ENCODE peak calls at places on chromosomes 12 and 14, in four cellular contexts. One of them, this sample, is unnamed.

GRCh38 chr12:57435288-57435687 is 704 bp downstream of the INHBC start:
- DNase-seq in A549: no peak
- DNase-seq in WTC11: no peak
- DNase-seq in SK-N-SH: no peak
- DNase-seq in this sample: peak; percentile 90

GRCh38 chr12:131994589-131994988 is 44.8 kb downstream of the EP400 start:
- DNase-seq in SK-N-SH: no peak
- DNase-seq in WTC11: no peak
- DNase-seq in A549: no peak
- DNase-seq in this sample: no peak

GRCh38 chr14:73723799-73724621 is 9.8 kb upstream of the PNMA1 start:
- DNase-seq in SK-N-SH: peak; percentile 45
- DNase-seq in A549: peak; percentile 74
- DNase-seq in WTC11: no peak
- DNase-seq in this sample: peak; percentile 87

GRCh38 chr12:52232233-52232915 is 669 bp upstream of the KRT7 start:
- DNase-seq in WTC11: no peak
- DNase-seq in SK-N-SH: peak; percentile 17
- DNase-seq in A549: no peak
- DNase-seq in this sample: no peak

GRCh38 chr14:27613102-27613501 is 1015.3 kb upstream of the NOVA1 start:
- DNase-seq in A549: no peak
- DNase-seq in SK-N-SH: no peak
- DNase-seq in WTC11: no peak
- DNase-seq in this sample: no peak

GRCh38 chr12:99392091-99392850 is 255.3 kb upstream of the GARIN6 start:
- DNase-seq in WTC11: no peak
- DNase-seq in SK-N-SH: no peak
- DNase-seq in A549: no peak
- DNase-seq in this sample: no peak

GRCh38 chr12:52058631-52059324 is 7.5 kb downstream of the NR4A1 start:
- DNase-seq in WTC11: no peak
- DNase-seq in SK-N-SH: no peak
- DNase-seq in A549: no peak
- DNase-seq in this sample: no peak

GRCh38 chr12:99111600-99111999 is 466.5 kb downstream of the APAF1 start:
- DNase-seq in WTC11: peak; percentile 15
- DNase-seq in A549: no peak
- DNase-seq in SK-N-SH: no peak
- DNase-seq in this sample: no peak

GRCh38 chr12:51838762-51839161 is 9.8 kb downstream of the FIGNL2 start:
- DNase-seq in A549: no peak
- DNase-seq in WTC11: no peak
- DNase-seq in SK-N-SH: no peak
- DNase-seq in this sample: no peak

GRCh38 chr12:84911331-84912190 is 1.0 kb downstream of the SLC6A15 start:
- DNase-seq in SK-N-SH: peak; percentile 77
- DNase-seq in A549: peak; percentile 67
- DNase-seq in WTC11: peak; percentile 94
- DNase-seq in this sample: peak; percentile 16

GRCh38 chr12:85076688-85077430 is 40.7 kb downstream of the LRRIQ1 start:
- DNase-seq in A549: peak; percentile 44
- DNase-seq in SK-N-SH: peak; percentile 12
- DNase-seq in WTC11: no peak
- DNase-seq in this sample: peak; percentile 59

GRCh38 chr14:49598182-49598478 is 610 bp upstream of the LRR1 start:
- DNase-seq in WTC11: no peak
- DNase-seq in A549: peak; percentile 23
- DNase-seq in SK-N-SH: peak; percentile 56
- DNase-seq in this sample: peak; percentile 45

GRCh38 chr14:64394423-64394822 is 6.3 kb downstream of the MTHFD1 start:
- DNase-seq in SK-N-SH: no peak
- DNase-seq in A549: no peak
- DNase-seq in WTC11: no peak
- DNase-seq in this sample: no peak

DNA sequence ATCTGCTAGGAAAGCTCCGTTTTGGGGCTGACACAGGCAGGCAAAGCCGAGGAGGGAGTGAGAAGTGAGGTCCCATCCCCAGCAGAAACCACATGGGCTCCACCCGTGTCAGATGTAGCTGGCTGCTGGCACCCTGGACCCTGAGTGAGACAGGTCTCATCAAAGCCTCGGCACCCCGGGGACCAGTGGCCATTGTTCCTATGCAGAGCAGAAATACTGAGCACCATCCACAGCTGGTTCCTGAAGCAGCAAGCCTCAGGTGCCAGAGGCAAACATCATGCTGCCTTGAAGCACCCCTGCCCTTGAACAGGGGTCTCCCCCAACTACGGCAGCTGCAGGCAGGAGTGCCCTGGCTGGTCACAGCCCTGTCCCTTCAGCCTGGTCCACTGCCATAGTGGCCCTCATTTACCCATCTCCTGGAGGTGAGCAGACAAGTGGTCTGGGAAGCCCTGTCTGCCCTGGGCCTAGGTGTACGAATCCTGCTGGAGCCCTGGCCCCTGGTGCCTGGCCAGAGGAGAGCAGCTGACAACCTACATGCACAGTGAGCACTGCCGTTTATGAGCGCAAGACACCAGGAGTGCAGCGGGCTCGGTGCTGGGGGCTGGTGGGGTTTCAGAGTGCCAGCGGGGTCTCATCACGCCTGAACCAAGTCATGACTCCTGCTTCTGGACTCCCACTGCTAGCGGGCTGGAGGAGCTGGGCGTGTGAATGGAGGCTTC is 289.8 kb upstream of the RTL1 start:
- DNase-seq in WTC11: no peak
- DNase-seq in A549: no peak
- DNase-seq in SK-N-SH: no peak
- DNase-seq in this sample: no peak
- TF ChIP-seq MAX in WTC11: no peak
- TF ChIP-seq MAX in A549: no peak
- TF ChIP-seq MAX in SK-N-SH: no peak
- TF ChIP-seq MAX in this sample: no peak

DNA sequence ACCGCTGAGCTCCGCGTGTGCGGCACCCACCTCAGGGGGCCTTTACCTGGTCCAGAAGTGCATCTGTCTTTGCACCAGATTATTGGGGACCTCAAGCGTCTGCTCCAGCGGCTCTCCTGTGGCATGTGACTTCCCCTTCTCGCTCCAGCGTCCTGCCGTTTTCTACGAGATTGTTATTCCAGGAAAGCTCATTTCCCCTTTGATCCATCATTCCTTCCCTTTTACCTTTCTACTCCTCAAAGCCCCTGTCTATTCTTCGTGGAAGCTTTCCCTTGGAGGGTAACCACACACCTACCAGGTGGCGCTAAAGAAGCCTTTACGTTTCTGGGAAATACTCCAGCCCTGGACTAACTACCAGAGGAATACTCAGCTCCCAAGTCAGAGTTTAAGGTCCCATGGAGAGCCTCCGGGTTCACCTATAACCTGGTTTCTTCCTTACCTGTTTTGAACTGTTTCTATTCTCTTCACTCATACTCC is 1.5 kb downstream of the FKBP4 start:
- DNase-seq in WTC11: no peak
- DNase-seq in A549: no peak
- DNase-seq in SK-N-SH: no peak
- DNase-seq in this sample: no peak
- TF ChIP-seq CTCF in WTC11: no peak
- TF ChIP-seq CTCF in A549: peak; percentile 27
- TF ChIP-seq CTCF in SK-N-SH: peak; percentile 20
- TF ChIP-seq CTCF in this sample: peak; percentile 1

GRCh38 chr14:35851823-35852222 is 25.7 kb downstream of the BRMS1L start:
- DNase-seq in WTC11: no peak
- DNase-seq in SK-N-SH: no peak
- DNase-seq in A549: no peak
- DNase-seq in this sample: no peak

GRCh38 chr14:35854696-35855270 is 28.6 kb downstream of the BRMS1L start:
- DNase-seq in WTC11: no peak
- DNase-seq in A549: no peak
- DNase-seq in SK-N-SH: no peak
- DNase-seq in this sample: no peak

GRCh38 chr14:35853225-35853624 is 27.1 kb downstream of the BRMS1L start:
- DNase-seq in SK-N-SH: no peak
- DNase-seq in WTC11: no peak
- DNase-seq in A549: no peak
- DNase-seq in this sample: no peak

GRCh38 chr14:35858521-35859209 is 32.5 kb downstream of the BRMS1L start:
- DNase-seq in SK-N-SH: no peak
- DNase-seq in WTC11: no peak
- DNase-seq in A549: no peak
- DNase-seq in this sample: no peak

GRCh38 chr14:35855886-35856481 is 29.8 kb downstream of the BRMS1L start:
- DNase-seq in SK-N-SH: peak; percentile 47
- DNase-seq in A549: no peak
- DNase-seq in WTC11: no peak
- DNase-seq in this sample: no peak
- TF ChIP-seq MAX in SK-N-SH: no peak
- TF ChIP-seq MAX in A549: no peak
- TF ChIP-seq MAX in WTC11: no peak
- TF ChIP-seq MAX in this sample: no peak

GRCh38 chr12:34626363-34627157 is 604.3 kb downstream of the ALG10 start:
- DNase-seq in SK-N-SH: no peak
- DNase-seq in WTC11: no peak
- DNase-seq in A549: no peak
- DNase-seq in this sample: no peak

GRCh38 chr12:34625116-34625515 is 602.8 kb downstream of the ALG10 start:
- DNase-seq in SK-N-SH: no peak
- DNase-seq in A549: no peak
- DNase-seq in WTC11: no peak
- DNase-seq in this sample: peak; percentile 57
- TF ChIP-seq CTCF in SK-N-SH: peak; percentile 59
- TF ChIP-seq CTCF in A549: peak; percentile 53
- TF ChIP-seq CTCF in WTC11: no peak
- TF ChIP-seq CTCF in this sample: peak; percentile 38

GRCh38 chr12:92074889-92075288 is 70.8 kb downstream of the BTG1 start:
- DNase-seq in A549: no peak
- DNase-seq in WTC11: no peak
- DNase-seq in SK-N-SH: no peak
- DNase-seq in this sample: no peak

GRCh38 chr12:92075425-92075891 is 70.2 kb downstream of the BTG1 start:
- DNase-seq in WTC11: no peak
- DNase-seq in SK-N-SH: no peak
- DNase-seq in A549: no peak
- DNase-seq in this sample: no peak

GRCh38 chr12:92078167-92079053 is 67.2 kb downstream of the BTG1 start:
- DNase-seq in A549: peak; percentile 60
- DNase-seq in WTC11: no peak
- DNase-seq in SK-N-SH: no peak
- DNase-seq in this sample: peak; percentile 82

GRCh38 chr12:92077530-92077929 is 68.1 kb downstream of the BTG1 start:
- DNase-seq in A549: no peak
- DNase-seq in WTC11: no peak
- DNase-seq in SK-N-SH: no peak
- DNase-seq in this sample: no peak

DNA sequence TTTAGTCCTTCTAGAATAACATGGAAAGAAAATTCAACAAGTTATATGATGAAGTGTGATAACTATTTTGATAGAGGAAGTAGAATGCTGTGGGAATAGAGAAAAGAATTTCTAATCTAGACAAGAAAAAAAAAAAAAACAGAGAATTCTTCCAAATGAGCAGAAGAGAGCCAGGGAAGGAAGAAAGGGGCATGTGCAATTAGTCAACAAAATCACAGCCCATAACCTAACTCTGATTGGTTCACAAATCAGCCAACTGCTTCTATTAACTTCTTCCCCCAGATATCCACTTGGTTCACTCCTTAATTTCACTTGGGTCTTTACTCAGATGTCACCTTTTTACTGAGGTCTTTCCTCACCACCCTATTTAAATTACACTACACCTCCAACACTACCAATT is 69.5 kb downstream of the BTG1 start:
- DNase-seq in WTC11: no peak
- DNase-seq in A549: no peak
- DNase-seq in SK-N-SH: no peak
- DNase-seq in this sample: no peak
- TF ChIP-seq MAX in WTC11: no peak
- TF ChIP-seq MAX in A549: no peak
- TF ChIP-seq MAX in SK-N-SH: no peak
- TF ChIP-seq MAX in this sample: no peak

DNA sequence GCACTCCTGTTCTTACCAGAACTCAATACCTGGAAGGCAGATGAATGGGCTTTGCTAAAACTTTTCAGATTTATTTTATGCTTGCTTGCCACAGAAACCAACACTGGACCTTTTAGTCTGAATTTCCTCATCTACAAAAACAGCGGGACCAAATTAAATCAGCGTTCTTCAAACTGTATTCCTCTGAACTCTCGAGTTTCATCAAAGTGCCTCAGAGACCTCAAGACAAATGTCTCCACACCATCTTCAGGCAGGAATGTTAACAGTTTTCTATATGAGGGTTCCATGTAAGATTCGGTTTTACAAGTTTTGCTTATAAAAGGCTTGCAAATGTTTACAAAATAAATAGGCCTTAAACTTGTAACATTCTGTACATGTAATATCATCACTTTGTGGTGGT is 74.6 kb downstream of the MED13L start:
- DNase-seq in SK-N-SH: no peak
- DNase-seq in A549: no peak
- DNase-seq in WTC11: no peak
- DNase-seq in this sample: no peak
- TF ChIP-seq CTCF in SK-N-SH: peak; percentile 45
- TF ChIP-seq CTCF in A549: no peak
- TF ChIP-seq CTCF in WTC11: no peak
- TF ChIP-seq CTCF in this sample: no peak

GRCh38 chr12:113006641-113007040 is 28.3 kb downstream of the OAS2 start:
- DNase-seq in A549: no peak
- DNase-seq in WTC11: no peak
- DNase-seq in SK-N-SH: no peak
- DNase-seq in this sample: no peak

GRCh38 chr12:113002676-113003075 is 24.4 kb downstream of the OAS2 start:
- DNase-seq in SK-N-SH: no peak
- DNase-seq in A549: no peak
- DNase-seq in WTC11: no peak
- DNase-seq in this sample: no peak

GRCh38 chr12:113005759-113006158 is 27.4 kb downstream of the OAS2 start:
- DNase-seq in A549: peak; percentile 33
- DNase-seq in WTC11: no peak
- DNase-seq in SK-N-SH: peak; percentile 40
- DNase-seq in this sample: peak; percentile 28

GRCh38 chr12:113002155-113002554 is 23.8 kb downstream of the OAS2 start:
- DNase-seq in SK-N-SH: no peak
- DNase-seq in WTC11: no peak
- DNase-seq in A549: peak; percentile 28
- DNase-seq in this sample: peak; percentile 19

GRCh38 chr12:113003631-113004030 is 25.3 kb downstream of the OAS2 start:
- DNase-seq in SK-N-SH: peak; percentile 31
- DNase-seq in A549: no peak
- DNase-seq in WTC11: no peak
- DNase-seq in this sample: no peak
- TF ChIP-seq MAX in SK-N-SH: no peak
- TF ChIP-seq MAX in A549: no peak
- TF ChIP-seq MAX in WTC11: no peak
- TF ChIP-seq MAX in this sample: no peak

GRCh38 chr12:122730215-122731014 is at the start of gene HCAR1:
- DNase-seq in WTC11: peak; percentile 19
- DNase-seq in SK-N-SH: no peak
- DNase-seq in A549: no peak
- DNase-seq in this sample: no peak
- TF ChIP-seq CTCF in WTC11: no peak
- TF ChIP-seq CTCF in SK-N-SH: no peak
- TF ChIP-seq CTCF in A549: no peak
- TF ChIP-seq CTCF in this sample: no peak

This sample was measured in NB4.